ENCODE peak calls at places on chromosome 13, in ten cellular contexts. U, R, H, P, Y, C, I, N, A and V are unnamed samples. For H3K36me3, the result is how much of the 10 kb centered on the place peaks cover.

GRCh38 chr13:79679334-79679733 is 198.4 kb downstream of the NDFIP2 start:
- DNase-seq in C (no peak), N (peak), A (peak), I (peak), R (peak), Y (peak), H (peak), P (peak), U (peak), V (peak)

GRCh38 chr13:31885994-31886393 is 145.6 kb upstream of the FRY start:
- DNase-seq in H (no peak), Y (no peak), R (peak), A (no peak), U (peak), P (no peak), C (no peak), I (no peak), N (no peak), V (no peak)

GRCh38 chr13:102484329-102484728 is 82.5 kb upstream of the FGF14 start:
- DNase-seq in N (no peak), R (peak), P (no peak), H (no peak), U (no peak), C (no peak), A (peak), Y (no peak), I (no peak), V (peak)

GRCh38 chr13:73224708-73225107 is 165.9 kb downstream of the KLF5 start:
- DNase-seq in C (no peak), P (no peak), I (no peak), U (peak), N (no peak), A (peak), R (no peak), H (no peak), Y (no peak), V (no peak)

GRCh38 chr13:77001963-77002587 is 10.2 kb downstream of the CLN5 start:
- DNase-seq in A (no peak), P (no peak), H (no peak), I (no peak), R (no peak), U (no peak), N (no peak), C (no peak), Y (no peak), V (no peak)

GRCh38 chr13:106942558-106942957 is 374.6 kb upstream of the ARGLU1 start:
- DNase-seq in Y (no peak), P (no peak), C (no peak), N (no peak), H (no peak), A (no peak), U (no peak), I (no peak), R (no peak), V (no peak)

GRCh38 chr13:20718958-20719566 is 15.6 kb downstream of the IL17D start:
- DNase-seq in R (no peak), A (no peak), H (no peak), I (no peak), Y (no peak), N (no peak), U (no peak), P (no peak), C (no peak), V (no peak)

GRCh38 chr13:99967498-99967883 is 4.1 kb downstream of the ZIC5 start:
- DNase-seq in R (peak), A (no peak), C (no peak), U (no peak), Y (no peak), H (no peak), P (no peak), N (no peak), I (no peak), V (no peak)

GRCh38 chr13:27038323-27038722 is 133.3 kb downstream of the USP12 start:
- DNase-seq in Y (no peak), C (peak), U (peak), H (no peak), N (no peak), A (peak), P (no peak), R (no peak), I (peak), V (peak)

GRCh38 chr13:87169337-87169736 is 501.8 kb upstream of the SLITRK5 start:
- DNase-seq in A (no peak), P (no peak), Y (no peak), C (no peak), I (no peak), R (no peak), N (no peak), U (no peak), H (no peak), V (no peak)
- H3K36me3 ChIP-seq in A (under half), P (under half), Y (under half), C (under half), I (under half), R (under half), N (under half), U (under half), H (under half), V (under half)

GRCh38 chr13:51259359-51259645 is 37.1 kb downstream of the FAM124A start:
- DNase-seq in R (no peak), N (no peak), U (no peak), A (no peak), I (no peak), C (no peak), H (no peak), P (no peak), Y (no peak), V (no peak)

GRCh38 chr13:51258612-51259358 is 36.6 kb downstream of the FAM124A start:
- DNase-seq in Y (no peak), P (no peak), R (no peak), I (no peak), N (no peak), H (no peak), C (no peak), U (no peak), A (no peak), V (peak)

GRCh38 chr13:51255556-51255955 is 33.4 kb downstream of the FAM124A start:
- DNase-seq in H (no peak), C (no peak), A (no peak), U (no peak), Y (no peak), I (no peak), N (no peak), P (no peak), R (peak), V (no peak)

GRCh38 chr13:51260154-51260553 is 38.0 kb downstream of the FAM124A start:
- DNase-seq in A (no peak), N (no peak), H (no peak), U (no peak), P (no peak), R (no peak), Y (no peak), I (no peak), C (no peak), V (no peak)

DNA sequence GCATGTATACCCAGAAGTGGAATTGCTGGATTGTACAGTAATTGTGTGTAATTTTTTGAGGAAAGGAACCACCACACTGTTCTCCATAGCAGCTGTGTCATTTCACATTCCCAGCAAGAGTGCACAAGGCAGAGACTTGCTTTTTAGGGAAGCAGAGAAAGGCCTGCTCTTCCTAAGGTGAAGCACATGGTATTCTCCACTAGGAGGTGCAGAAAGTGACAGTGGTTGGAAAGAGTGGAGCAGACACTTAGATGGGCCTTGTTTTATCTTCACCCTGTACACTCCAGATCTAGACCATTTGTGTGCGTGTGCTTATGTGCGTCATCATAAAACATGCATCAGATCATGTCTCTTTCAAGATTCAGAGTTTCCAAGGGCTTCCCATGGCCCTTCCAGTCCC is 35.0 kb downstream of the FAM124A start:
- DNase-seq in R (no peak), N (no peak), P (no peak), I (no peak), A (no peak), H (no peak), U (no peak), Y (no peak), C (no peak), V (no peak)
- TF ChIP-seq CTCF in R (no peak), N (no peak), P (no peak), I (no peak), A (no peak), H (no peak), U (no peak), Y (no peak), C (peak), V (no peak)

GRCh38 chr13:110212529-110212928 is 94.4 kb downstream of the COL4A1 start:
- DNase-seq in P (no peak), C (no peak), H (no peak), U (no peak), Y (no peak), R (no peak), A (no peak), I (no peak), N (no peak), V (no peak)
- H3K36me3 ChIP-seq in P (under half), C (half or more), H (under half), U (under half), Y (under half), R (under half), A (under half), I (under half), N (under half), V (half or more)

GRCh38 chr13:28754698-28755545 is 36.2 kb upstream of the SLC46A3 start:
- DNase-seq in I (peak), N (no peak), P (peak), A (no peak), R (no peak), C (no peak), H (peak), Y (no peak), U (peak), V (peak)
- TF ChIP-seq CTCF in I (peak), N (no peak), P (no peak), A (no peak), R (no peak), C (no peak), H (peak), Y (no peak), U (peak), V (peak)